ENCODE peak calls at places on chromosomes 2 and 18, in nine cellular contexts. One of them, this sample, is unnamed.

GRCh38 chr18:61957801-61958516 is 65.2 kb upstream of the RNF152 start:
- DNase-seq in NCI-H2081: no peak
- DNase-seq in heart right ventricle: no peak
- DNase-seq in Peyer's patch: no peak
- DNase-seq in ELF-1: no peak
- DNase-seq in epithelial cell of prostate: no peak
- DNase-seq in anterior cingulate cortex: no peak
- DNase-seq in GM13976: no peak
- DNase-seq in activated naive CD4-positive, alpha-beta T cell treated with anti-CD3 and anti-CD28 coated beads, Interleukin-2, amount 10 ng/mL, durations not matched to agents 7 days and 5 days: no peak
- DNase-seq in this sample: no peak

GRCh38 chr2:64062840-64063239 is 43.6 kb upstream of the VPS54 start:
- DNase-seq in epithelial cell of prostate: peak
- DNase-seq in anterior cingulate cortex: no peak
- DNase-seq in heart right ventricle: no peak
- DNase-seq in GM13976: no peak
- DNase-seq in Peyer's patch: no peak
- DNase-seq in activated naive CD4-positive, alpha-beta T cell treated with anti-CD3 and anti-CD28 coated beads, Interleukin-2, amount 10 ng/mL, durations not matched to agents 7 days and 5 days: no peak
- DNase-seq in NCI-H2081: peak
- DNase-seq in ELF-1: no peak
- DNase-seq in this sample: no peak

GRCh38 chr2:226524381-226524843 is 275.2 kb downstream of the IRS1 start:
- DNase-seq in heart right ventricle: no peak
- DNase-seq in epithelial cell of prostate: no peak
- DNase-seq in activated naive CD4-positive, alpha-beta T cell treated with anti-CD3 and anti-CD28 coated beads, Interleukin-2, amount 10 ng/mL, durations not matched to agents 7 days and 5 days: no peak
- DNase-seq in GM13976: no peak
- DNase-seq in Peyer's patch: no peak
- DNase-seq in ELF-1: peak
- DNase-seq in NCI-H2081: no peak
- DNase-seq in anterior cingulate cortex: no peak
- DNase-seq in this sample: no peak

GRCh38 chr2:201255468-201255867 is 4.9 kb upstream of the CASP8 start:
- DNase-seq in GM13976: no peak
- DNase-seq in activated naive CD4-positive, alpha-beta T cell treated with anti-CD3 and anti-CD28 coated beads, Interleukin-2, amount 10 ng/mL, durations not matched to agents 7 days and 5 days: no peak
- DNase-seq in epithelial cell of prostate: no peak
- DNase-seq in heart right ventricle: no peak
- DNase-seq in Peyer's patch: no peak
- DNase-seq in NCI-H2081: no peak
- DNase-seq in ELF-1: no peak
- DNase-seq in anterior cingulate cortex: no peak
- DNase-seq in this sample: no peak

GRCh38 chr2:59627599-59627998 is 925.9 kb downstream of the BCL11A start:
- DNase-seq in heart right ventricle: no peak
- DNase-seq in anterior cingulate cortex: no peak
- DNase-seq in NCI-H2081: no peak
- DNase-seq in Peyer's patch: no peak
- DNase-seq in epithelial cell of prostate: no peak
- DNase-seq in GM13976: no peak
- DNase-seq in ELF-1: no peak
- DNase-seq in activated naive CD4-positive, alpha-beta T cell treated with anti-CD3 and anti-CD28 coated beads, Interleukin-2, amount 10 ng/mL, durations not matched to agents 7 days and 5 days: no peak
- DNase-seq in this sample: no peak

GRCh38 chr2:176390276-176390675 is 121.0 kb downstream of the MTX2 start:
- DNase-seq in ELF-1: no peak
- DNase-seq in NCI-H2081: no peak
- DNase-seq in activated naive CD4-positive, alpha-beta T cell treated with anti-CD3 and anti-CD28 coated beads, Interleukin-2, amount 10 ng/mL, durations not matched to agents 7 days and 5 days: no peak
- DNase-seq in anterior cingulate cortex: no peak
- DNase-seq in Peyer's patch: no peak
- DNase-seq in GM13976: no peak
- DNase-seq in heart right ventricle: no peak
- DNase-seq in epithelial cell of prostate: no peak
- DNase-seq in this sample: no peak

GRCh38 chr2:214265991-214266489 is 144.8 kb upstream of the VWC2L start:
- DNase-seq in epithelial cell of prostate: no peak
- DNase-seq in Peyer's patch: no peak
- DNase-seq in anterior cingulate cortex: no peak
- DNase-seq in NCI-H2081: no peak
- DNase-seq in activated naive CD4-positive, alpha-beta T cell treated with anti-CD3 and anti-CD28 coated beads, Interleukin-2, amount 10 ng/mL, durations not matched to agents 7 days and 5 days: no peak
- DNase-seq in heart right ventricle: no peak
- DNase-seq in GM13976: no peak
- DNase-seq in ELF-1: no peak
- DNase-seq in this sample: no peak

GRCh38 chr2:173659522-173659921 is 304.9 kb downstream of the CDCA7 start:
- DNase-seq in epithelial cell of prostate: no peak
- DNase-seq in activated naive CD4-positive, alpha-beta T cell treated with anti-CD3 and anti-CD28 coated beads, Interleukin-2, amount 10 ng/mL, durations not matched to agents 7 days and 5 days: no peak
- DNase-seq in NCI-H2081: no peak
- DNase-seq in Peyer's patch: no peak
- DNase-seq in heart right ventricle: no peak
- DNase-seq in GM13976: no peak
- DNase-seq in anterior cingulate cortex: no peak
- DNase-seq in ELF-1: peak
- DNase-seq in this sample: no peak

GRCh38 chr18:26190506-26190905 is 35.7 kb upstream of the TAF4B start:
- DNase-seq in anterior cingulate cortex: no peak
- DNase-seq in NCI-H2081: no peak
- DNase-seq in Peyer's patch: peak
- DNase-seq in GM13976: peak
- DNase-seq in heart right ventricle: no peak
- DNase-seq in ELF-1: no peak
- DNase-seq in epithelial cell of prostate: no peak
- DNase-seq in activated naive CD4-positive, alpha-beta T cell treated with anti-CD3 and anti-CD28 coated beads, Interleukin-2, amount 10 ng/mL, durations not matched to agents 7 days and 5 days: peak
- DNase-seq in this sample: no peak

GRCh38 chr2:149586063-149586462 is 1.5 kb downstream of the MMADHC start:
- DNase-seq in activated naive CD4-positive, alpha-beta T cell treated with anti-CD3 and anti-CD28 coated beads, Interleukin-2, amount 10 ng/mL, durations not matched to agents 7 days and 5 days: no peak
- DNase-seq in epithelial cell of prostate: no peak
- DNase-seq in NCI-H2081: no peak
- DNase-seq in ELF-1: no peak
- DNase-seq in heart right ventricle: no peak
- DNase-seq in GM13976: no peak
- DNase-seq in anterior cingulate cortex: no peak
- DNase-seq in Peyer's patch: no peak
- DNase-seq in this sample: no peak

GRCh38 chr2:54228945-54229344 is 27.1 kb downstream of the TSPYL6 start:
- DNase-seq in GM13976: no peak
- DNase-seq in Peyer's patch: no peak
- DNase-seq in anterior cingulate cortex: no peak
- DNase-seq in activated naive CD4-positive, alpha-beta T cell treated with anti-CD3 and anti-CD28 coated beads, Interleukin-2, amount 10 ng/mL, durations not matched to agents 7 days and 5 days: no peak
- DNase-seq in epithelial cell of prostate: no peak
- DNase-seq in ELF-1: no peak
- DNase-seq in heart right ventricle: no peak
- DNase-seq in NCI-H2081: no peak
- DNase-seq in this sample: no peak

GRCh38 chr2:18719978-18720775 is 130.8 kb upstream of the NT5C1B start:
- DNase-seq in NCI-H2081: no peak
- DNase-seq in ELF-1: peak
- DNase-seq in Peyer's patch: no peak
- DNase-seq in heart right ventricle: no peak
- DNase-seq in anterior cingulate cortex: no peak
- DNase-seq in GM13976: no peak
- DNase-seq in activated naive CD4-positive, alpha-beta T cell treated with anti-CD3 and anti-CD28 coated beads, Interleukin-2, amount 10 ng/mL, durations not matched to agents 7 days and 5 days: no peak
- DNase-seq in epithelial cell of prostate: no peak
- DNase-seq in this sample: no peak